ENCODE peak calls at places on chromosomes 5 and 9, in four cellular contexts. J, A, V and I are unnamed samples.

GRCh38 chr5:175288048-175288621 is 155.8 kb downstream of the DRD1 start:
- DNase-seq in J (no peak), A (no peak), V (no peak), I (no peak)

GRCh38 chr5:73424489-73425102 is 24.0 kb downstream of the FOXD1 start:
- DNase-seq in J (no peak), A (no peak), V (no peak), I (no peak)

GRCh38 chr5:78508231-78508765 is 140.3 kb downstream of the LHFPL2 start:
- DNase-seq in J (peak), A (no peak), V (no peak), I (peak)

GRCh38 chr9:123043081-123043939 is 9.8 kb downstream of the GPR21 start:
- DNase-seq in J (no peak), A (no peak), V (no peak), I (no peak)

GRCh38 chr5:173420108-173420507 is 91.9 kb upstream of the STC2 start:
- DNase-seq in J (peak), A (no peak), V (peak), I (no peak)

GRCh38 chr9:33300546-33300945 is 10.2 kb downstream of the NFX1 start:
- DNase-seq in J (no peak), A (no peak), V (no peak), I (no peak)

GRCh38 chr5:153222956-153223355 is 267.5 kb upstream of the GRIA1 start:
- DNase-seq in J (peak), A (no peak), V (no peak), I (peak)

GRCh38 chr5:159319822-159320221 is 10.5 kb downstream of the IL12B start:
- DNase-seq in J (no peak), A (no peak), V (peak), I (no peak)

GRCh38 chr9:126702501-126703329 is 89.0 kb downstream of the LMX1B start:
- DNase-seq in J (no peak), A (no peak), V (peak), I (no peak)

GRCh38 chr9:101026824-101027223 is 1.7 kb upstream of the PLPPR1 start:
- DNase-seq in J (no peak), A (no peak), V (no peak), I (no peak)

GRCh38 chr9:121636411-121636865 is 15.0 kb upstream of the DAB2IP start:
- DNase-seq in J (peak), A (no peak), V (peak), I (no peak)

GRCh38 chr9:16154570-16155078 is 601.8 kb downstream of the CCDC171 start:
- DNase-seq in J (no peak), A (no peak), V (no peak), I (no peak)

GRCh38 chr5:144205141-144205551 is 34.5 kb downstream of the KCTD16 start:
- DNase-seq in J (peak), A (no peak), V (peak), I (peak)

GRCh38 chr9:86700601-86701000 is 246.7 kb downstream of the GAS1 start:
- DNase-seq in J (peak), A (peak), V (no peak), I (no peak)

GRCh38 chr9:97803167-97804058 is 49.6 kb upstream of the FOXE1 start:
- DNase-seq in J (peak), A (peak), V (peak), I (peak)

GRCh38 chr9:135554718-135555117 is 6.8 kb upstream of the PAEP start:
- DNase-seq in J (no peak), A (no peak), V (no peak), I (no peak)

GRCh38 chr9:130480673-130481072 is 35.9 kb downstream of the ASS1 start:
- DNase-seq in J (no peak), A (no peak), V (no peak), I (no peak)

GRCh38 chr5:171630047-171630669 is 155.5 kb upstream of the SMIM23 start:
- DNase-seq in J (peak), A (peak), V (peak), I (no peak)

GRCh38 chr9:127183814-127184582 is 61.6 kb upstream of the ANGPTL2 start:
- DNase-seq in J (peak), A (peak), V (no peak), I (no peak)

GRCh38 chr9:88258012-88258411 is 119.7 kb upstream of the SPATA31C2 start:
- DNase-seq in J (peak), A (peak), V (no peak), I (peak)

GRCh38 chr5:160310910-160311295 is 1.5 kb downstream of the CCNJL start:
- DNase-seq in J (no peak), A (no peak), V (no peak), I (no peak)

GRCh38 chr5:96823900-96824351 is 16.2 kb upstream of the ERAP1 start:
- DNase-seq in J (peak), A (no peak), V (peak), I (peak)

GRCh38 chr5:170078931-170079330 is 26.8 kb upstream of the FOXI1 start:
- DNase-seq in J (no peak), A (no peak), V (no peak), I (no peak)

GRCh38 chr5:146647656-146648199 is 131.7 kb upstream of the GPR151 start:
- DNase-seq in J (no peak), A (no peak), V (peak), I (no peak)

GRCh38 chr5:157390179-157390923 is 69.7 kb upstream of the NIPAL4 start:
- DNase-seq in J (peak), A (no peak), V (no peak), I (peak)

GRCh38 chr5:9498541-9499497 is 47.1 kb downstream of the SEMA5A start:
- DNase-seq in J (peak), A (no peak), V (peak), I (peak)

GRCh38 chr5:148455055-148455675 is 71.4 kb downstream of the FBXO38 start:
- DNase-seq in J (peak), A (no peak), V (no peak), I (no peak)

GRCh38 chr9:90857103-90857502 is 55.5 kb downstream of the SYK start:
- DNase-seq in J (no peak), A (no peak), V (no peak), I (no peak)

GRCh38 chr5:163306421-163306820 is 131.0 kb upstream of the CCNG1 start:
- DNase-seq in J (no peak), A (no peak), V (no peak), I (no peak)

GRCh38 chr5:154444559-154445421 is 1.0 kb upstream of the SAP30L start:
- DNase-seq in J (peak), A (peak), V (peak), I (no peak)

GRCh38 chr5:98461485-98461884 is 312.0 kb upstream of the RGMB start:
- DNase-seq in J (peak), A (no peak), V (no peak), I (no peak)

GRCh38 chr9:22401671-22402070 is 45.0 kb upstream of the DMRTA1 start:
- DNase-seq in J (no peak), A (no peak), V (no peak), I (no peak)

GRCh38 chr5:169350016-169350415 is 49.1 kb upstream of the SLIT3 start:
- DNase-seq in J (peak), A (no peak), V (no peak), I (peak)

DNA sequence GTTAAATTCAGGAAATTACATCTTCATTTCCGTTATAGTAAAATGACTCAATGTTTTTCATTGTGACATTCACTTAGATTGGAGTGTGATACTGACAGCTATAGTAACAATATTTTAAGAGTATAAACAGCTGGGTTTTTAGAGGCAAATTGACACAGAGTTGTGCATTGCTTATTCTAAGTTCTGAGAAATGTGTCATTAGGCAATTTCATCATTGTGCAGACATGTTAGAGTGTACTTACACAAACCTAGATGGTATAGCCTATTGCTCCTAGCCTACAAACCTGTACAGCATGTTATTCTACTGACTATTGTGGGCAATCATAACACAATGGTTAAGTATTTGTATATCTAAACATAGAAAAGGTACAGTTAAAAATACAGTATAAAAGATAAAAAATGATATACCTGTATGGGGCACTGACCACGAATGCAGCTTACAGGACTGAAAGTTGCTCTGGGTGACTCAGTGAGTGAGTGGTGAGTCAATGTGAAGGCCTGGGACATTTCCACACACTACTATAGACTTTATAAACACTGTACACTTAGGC is 132.7 kb downstream of the PDE4D start:
- DNase-seq in J (peak), A (no peak), V (no peak), I (peak)
- TF ChIP-seq CTCF in J (no peak), A (no peak), V (no peak), I (no peak)

GRCh38 chr5:31487510-31487909 is 44.4 kb downstream of the DROSHA start:
- DNase-seq in J (peak), A (no peak), V (no peak), I (no peak)
- TF ChIP-seq CTCF in J (no peak), A (no peak), V (peak), I (peak)

DNA sequence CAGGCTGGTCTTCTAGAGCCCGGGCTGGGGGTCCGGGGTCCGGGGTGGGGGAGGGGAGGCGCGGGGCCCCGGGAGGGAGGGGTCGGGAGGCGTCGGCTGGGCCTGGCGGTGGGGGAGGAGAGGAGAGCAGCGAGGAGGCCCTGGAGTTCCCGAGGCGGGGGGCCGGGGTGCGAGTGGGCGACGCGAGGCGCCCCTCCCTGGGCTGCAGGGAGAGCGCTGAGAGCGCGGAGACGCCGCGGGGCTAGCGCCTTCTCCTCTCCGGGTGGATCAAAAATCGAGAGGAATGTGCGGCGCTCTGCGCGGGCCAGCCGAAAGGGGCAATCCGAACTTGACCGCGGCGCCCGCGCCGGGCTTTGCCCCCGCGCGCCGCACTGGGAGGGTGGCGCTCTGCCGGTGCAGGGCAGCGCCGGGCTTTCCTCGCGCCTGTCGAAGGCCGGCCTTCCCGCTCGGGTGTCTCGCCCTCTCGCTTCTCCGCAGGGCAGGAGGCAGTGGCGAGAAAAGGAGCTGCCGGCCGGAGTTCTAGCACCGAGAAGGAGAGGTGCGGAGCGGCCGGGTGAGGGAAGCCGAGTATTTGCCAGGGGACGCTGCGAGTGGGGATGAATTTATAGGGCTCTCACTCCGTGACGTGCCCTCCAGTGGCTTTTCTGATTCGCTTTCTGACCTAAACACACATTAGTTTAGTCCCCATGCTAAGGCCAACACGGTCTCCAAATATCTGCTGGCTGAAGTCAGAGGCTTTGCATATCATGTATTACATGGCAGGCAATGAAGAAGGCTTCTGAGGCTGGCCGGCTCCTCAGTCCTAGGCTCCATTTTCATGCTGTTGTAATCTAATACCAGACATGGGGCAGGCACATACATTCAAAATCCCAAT is at the start of gene GDNF:
- DNase-seq in J (peak), A (no peak), V (peak), I (peak)
- TF ChIP-seq CTCF in J (no peak), A (peak), V (peak), I (peak)

GRCh38 chr9:134169724-134170401 is 5.5 kb upstream of the RNU6ATAC start:
- DNase-seq in J (no peak), A (no peak), V (no peak), I (no peak)

GRCh38 chr9:134167530-134167931 is 3.2 kb upstream of the RNU6ATAC start:
- DNase-seq in J (peak), A (no peak), V (no peak), I (peak)

GRCh38 chr9:134170525-134171315 is 6.4 kb upstream of the RNU6ATAC start:
- DNase-seq in J (no peak), A (no peak), V (no peak), I (no peak)

GRCh38 chr9:134168731-134169130 is 4.4 kb upstream of the RNU6ATAC start:
- DNase-seq in J (peak), A (no peak), V (no peak), I (no peak)

DNA sequence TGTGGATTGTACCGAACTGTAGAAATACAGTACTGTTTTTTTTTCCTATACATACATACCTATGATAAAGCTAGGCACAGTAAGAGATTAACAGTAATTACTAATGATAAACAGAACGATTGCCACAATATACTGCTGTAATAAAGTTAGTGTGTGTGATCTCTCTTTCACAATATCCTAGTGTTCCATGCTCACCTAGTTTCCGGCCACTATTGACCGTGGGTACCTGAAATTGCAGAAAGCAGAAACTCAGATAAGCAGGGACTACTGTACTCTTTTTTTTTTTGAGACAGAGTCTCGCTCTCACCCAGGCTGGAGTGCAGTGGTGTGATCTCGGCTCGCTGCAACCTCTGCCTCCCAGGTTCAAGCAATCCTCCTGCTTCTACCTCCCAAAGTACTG is 4.8 kb upstream of the RNU6ATAC start:
- DNase-seq in J (no peak), A (no peak), V (no peak), I (no peak)
- TF ChIP-seq CTCF in J (no peak), A (no peak), V (no peak), I (no peak)

GRCh38 chr5:177446184-177447065 is at the start of gene PRR7:
- DNase-seq in J (peak), A (peak), V (peak), I (peak)
- TF ChIP-seq CTCF in J (no peak), A (no peak), V (no peak), I (peak)

GRCh38 chr9:131677445-131678180 is 62.3 kb downstream of the RAPGEF1 start:
- DNase-seq in J (peak), A (no peak), V (no peak), I (peak)
- TF ChIP-seq CTCF in J (peak), A (no peak), V (no peak), I (peak)

DNA sequence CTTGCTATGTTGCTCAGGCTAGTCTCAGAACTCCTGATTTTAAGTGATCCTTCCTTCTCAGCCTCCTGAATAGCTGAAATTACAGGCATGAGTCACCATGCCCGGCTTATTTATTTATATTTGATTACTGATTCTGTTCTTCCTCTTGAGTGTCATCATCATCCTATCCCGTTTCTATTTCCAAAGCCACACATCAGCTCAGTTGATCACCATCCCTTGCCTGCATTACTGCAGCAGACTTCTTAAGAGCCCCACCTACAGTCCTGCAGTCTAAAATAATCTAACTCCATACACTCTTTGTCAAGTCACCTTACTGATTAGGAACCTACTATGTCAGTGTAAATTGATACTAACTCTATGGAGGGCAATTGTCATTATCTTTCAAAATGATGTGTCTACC is 138.9 kb upstream of the RAI14 start:
- DNase-seq in J (peak), A (no peak), V (no peak), I (peak)
- TF ChIP-seq CTCF in J (no peak), A (no peak), V (no peak), I (no peak)